ENCODE peak calls at places on chromosomes 5 and 9, in four cellular contexts. E is suprapubic skin, M is K562, T is breast epithelium. R is an unnamed sample.
A peak's percentile ranks its signal among the peaks of the same experiment; 100 is the strongest.

GRCh38 chr5:1983401-1983800 is 100.7 kb upstream of the IRX4 start:
- DNase-seq in E (no peak), M (no peak), T (no peak), R (no peak)

GRCh38 chr9:77440057-77440456 is 208.1 kb downstream of the GNA14 start:
- DNase-seq in E (no peak), M (no peak), T (no peak), R (no peak)

GRCh38 chr9:124349675-124350484 is 65.4 kb downstream of the PSMB7 start:
- DNase-seq in E (peak; percentile 20), M (no peak), T (no peak), R (no peak)

GRCh38 chr5:4570047-4571015 is 569.8 kb upstream of the ADAMTS16 start:
- DNase-seq in E (no peak), M (no peak), T (no peak), R (no peak)

GRCh38 chr5:72408602-72409001 is 88.4 kb downstream of the PTCD2 start:
- DNase-seq in E (no peak), M (no peak), T (no peak), R (no peak)

GRCh38 chr5:93054424-93055165 is 526.4 kb downstream of the NR2F1-AS1 start:
- DNase-seq in E (no peak), M (no peak), T (no peak), R (no peak)

GRCh38 chr9:126486276-126486675 is 127.5 kb upstream of the LMX1B start:
- DNase-seq in E (no peak), M (no peak), T (no peak), R (no peak)

GRCh38 chr5:143402464-143403356 is 776 bp downstream of the NR3C1 start:
- DNase-seq in E (peak; percentile 85), M (peak; percentile 41), T (peak; percentile 62), R (peak; percentile 62)

GRCh38 chr9:106916491-106917235 is 53.7 kb downstream of the ZNF462 start:
- DNase-seq in E (no peak), M (no peak), T (no peak), R (peak; percentile 73)

GRCh38 chr5:56829137-56829536 is 13.8 kb downstream of the MAP3K1 start:
- DNase-seq in E (no peak), M (no peak), T (no peak), R (peak; percentile 48)

GRCh38 chr9:84000186-84000585 is 19.6 kb downstream of the RMI1 start:
- DNase-seq in E (no peak), M (no peak), T (no peak), R (no peak)

GRCh38 chr9:126532019-126532462 is 81.7 kb upstream of the LMX1B start:
- DNase-seq in E (no peak), M (no peak), T (no peak), R (no peak)

GRCh38 chr5:74877624-74878304 is 11.6 kb upstream of the FAM169A start:
- DNase-seq in E (no peak), M (no peak), T (no peak), R (no peak)

GRCh38 chr9:81535542-81536241 is 153.7 kb downstream of the TLE1 start:
- DNase-seq in E (no peak), M (no peak), T (no peak), R (no peak)

GRCh38 chr5:178532666-178533065 is 57.5 kb downstream of the COL23A1 start:
- DNase-seq in E (peak; percentile 18), M (no peak), T (no peak), R (no peak)

GRCh38 chr5:44660251-44660650 is 148.5 kb upstream of the MRPS30 start:
- DNase-seq in E (no peak), M (no peak), T (no peak), R (no peak)

GRCh38 chr5:157312492-157312891 is 46.6 kb downstream of the CYFIP2 start:
- DNase-seq in E (no peak), M (peak; percentile 49), T (no peak), R (peak; percentile 47)

GRCh38 chr9:138096192-138096845 is 218.7 kb downstream of the CACNA1B start:
- DNase-seq in E (no peak), M (no peak), T (no peak), R (no peak)

GRCh38 chr9:16150501-16150900 is 597.7 kb downstream of the CCDC171 start:
- DNase-seq in E (no peak), M (no peak), T (no peak), R (peak; percentile 17)

GRCh38 chr5:121630402-121630801 is 221.3 kb upstream of the FTMT start:
- DNase-seq in E (no peak), M (no peak), T (no peak), R (no peak)

GRCh38 chr5:76498328-76498727 is 95.2 kb downstream of the IQGAP2 start:
- DNase-seq in E (no peak), M (no peak), T (no peak), R (no peak)

GRCh38 chr9:136572003-136572595 is 26.3 kb upstream of the NOTCH1 start:
- DNase-seq in E (no peak), M (no peak), T (no peak), R (no peak)

GRCh38 chr5:74028406-74028805 is 402.4 kb downstream of the ARHGEF28 start:
- DNase-seq in E (no peak), M (no peak), T (no peak), R (no peak)

GRCh38 chr9:121744002-121744686 is 92.7 kb downstream of the DAB2IP start:
- DNase-seq in E (no peak), M (peak; percentile 54), T (peak; percentile 79), R (peak; percentile 75)

GRCh38 chr5:33837301-33837700 is 54.5 kb downstream of the ADAMTS12 start:
- DNase-seq in E (no peak), M (no peak), T (no peak), R (no peak)

GRCh38 chr9:120431268-120431667 is 148.7 kb downstream of the CDK5RAP2 start:
- DNase-seq in E (no peak), M (no peak), T (no peak), R (no peak)

GRCh38 chr5:377326-377981 is 55.9 kb downstream of the AHRR start:
- DNase-seq in E (peak; percentile 50), M (no peak), T (peak; percentile 37), R (peak; percentile 3)

GRCh38 chr5:149652697-149653096 is 71.4 kb downstream of the ARHGEF37 start:
- DNase-seq in E (no peak), M (no peak), T (no peak), R (no peak)

GRCh38 chr9:107870927-107871720 is 381.6 kb upstream of the KLF4 start:
- DNase-seq in E (no peak), M (no peak), T (no peak), R (no peak)

GRCh38 chr5:155258139-155258538 is 244.6 kb downstream of the KIF4B start:
- DNase-seq in E (no peak), M (no peak), T (no peak), R (no peak)

DNA sequence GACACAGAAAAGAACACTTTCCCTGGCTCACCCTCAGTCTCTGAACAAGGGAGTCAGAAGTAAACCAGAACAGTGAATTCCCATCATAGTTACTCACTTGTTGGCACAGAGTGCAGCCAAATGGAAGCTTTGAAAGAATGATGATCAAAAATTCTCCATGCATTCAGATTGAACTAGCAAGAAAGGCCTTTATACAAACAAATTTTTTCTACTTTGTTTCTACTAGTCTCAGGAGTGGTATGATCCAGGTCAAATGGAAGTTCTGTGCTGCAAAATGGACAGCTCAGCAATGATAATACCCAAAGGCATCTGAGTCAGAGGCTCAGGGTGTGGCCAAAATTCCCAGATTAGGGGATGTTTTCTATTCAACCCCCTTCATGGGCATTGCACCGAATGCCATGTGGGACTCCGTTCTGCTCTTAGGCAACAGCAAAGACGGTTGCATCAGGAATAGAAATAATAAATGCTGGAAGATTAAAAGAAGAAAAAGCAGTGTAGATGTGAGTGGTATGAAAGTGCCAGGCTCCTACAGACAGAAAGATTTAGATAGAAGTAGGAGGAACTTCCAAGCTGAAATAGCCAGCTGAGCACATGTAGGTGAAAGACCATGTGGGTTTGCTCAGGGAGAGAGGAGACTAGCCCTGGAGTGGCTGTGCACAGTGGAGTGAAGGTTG is 24.0 kb upstream of the ASPN start:
- DNase-seq in E (peak; percentile 71), M (no peak), T (no peak), R (no peak)
- H3K27ac ChIP-seq in E (peak overlapping the region; percentile 84), M (no peak overlapping the region), T (peak overlapping the region; percentile 5), R (peak overlapping the region; percentile 83)

GRCh38 chr9:34990908-34991832 is 1.6 kb downstream of the DNAJB5 start:
- DNase-seq in E (peak; percentile 60), M (no peak), T (no peak), R (no peak)

GRCh38 chr9:34993502-34994428 is 4.2 kb downstream of the DNAJB5 start:
- DNase-seq in E (peak; percentile 79), M (no peak), T (no peak), R (peak; percentile 52)

GRCh38 chr9:34991833-34992375 is 2.4 kb downstream of the DNAJB5 start:
- DNase-seq in E (no peak), M (peak; percentile 51), T (no peak), R (no peak)

GRCh38 chr9:34994429-34995287 is 5.1 kb downstream of the DNAJB5 start:
- DNase-seq in E (peak; percentile 49), M (peak; percentile 37), T (no peak), R (peak; percentile 43)

DNA sequence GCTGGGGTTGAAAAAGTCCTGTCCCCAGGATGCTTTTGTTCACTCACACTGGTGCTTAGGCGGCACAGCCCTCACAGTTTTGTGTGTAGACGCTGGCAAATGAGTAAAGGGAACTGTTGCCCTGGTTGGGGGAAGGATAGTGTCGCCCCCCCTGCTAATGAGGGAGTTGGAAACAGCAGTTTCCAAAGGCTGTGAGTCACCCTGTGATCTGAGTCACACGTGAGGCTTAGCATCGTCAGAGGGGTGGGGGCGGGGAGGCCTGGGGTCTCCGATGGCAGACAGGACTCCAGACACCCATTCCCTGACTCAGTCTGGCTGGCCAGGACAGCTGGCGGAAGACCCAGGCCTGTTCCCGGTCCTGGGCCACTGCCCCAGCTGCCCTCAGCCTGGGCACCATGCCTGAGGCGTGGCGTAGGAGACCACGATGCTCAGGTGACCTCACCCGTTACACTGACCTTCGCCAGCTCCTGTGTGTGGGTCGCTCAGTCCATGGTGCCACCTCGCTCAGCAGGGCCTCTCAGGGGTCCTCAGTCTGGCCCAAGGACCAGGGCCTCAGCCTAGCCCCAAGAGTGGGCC is 2.9 kb downstream of the DNAJB5 start:
- DNase-seq in E (no peak), M (peak; percentile 41), T (no peak), R (peak; percentile 26)
- TF ChIP-seq POLR2AphosphoS5 in E (no peak), M (no peak), T (no peak), R (peak; percentile 5)

DNA sequence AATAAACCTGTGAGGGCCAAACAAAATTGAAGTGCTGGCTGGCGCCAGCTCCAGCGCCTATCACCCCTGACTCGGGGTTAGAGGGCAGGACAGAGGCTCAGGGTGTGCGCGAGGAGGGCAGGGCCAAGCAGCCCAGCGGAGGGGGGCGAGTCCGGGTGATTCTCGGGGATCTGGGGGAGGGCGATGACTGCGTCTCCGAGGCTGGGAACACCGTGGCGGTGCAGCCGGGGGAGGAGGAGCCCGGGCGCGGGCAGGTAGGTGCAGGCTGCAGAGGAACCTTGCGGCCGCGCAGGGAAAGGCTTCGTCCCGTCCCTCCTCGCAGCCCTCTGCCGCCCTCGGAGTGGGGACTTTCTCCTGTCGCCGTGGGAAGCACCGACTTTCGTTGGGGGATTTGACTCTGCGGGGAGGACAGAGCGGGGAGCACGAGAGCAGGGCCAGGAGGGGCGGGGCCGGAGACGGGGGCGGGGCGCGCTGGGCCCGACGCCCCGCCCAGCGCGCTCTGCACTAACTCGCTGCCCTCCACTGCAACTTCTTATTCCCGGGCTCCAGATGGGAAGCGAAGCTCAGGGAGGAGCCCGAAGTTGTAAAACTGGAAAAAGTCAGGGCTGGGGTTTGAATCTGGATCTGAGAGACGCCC is 5.3 kb downstream of the RGS14 start:
- DNase-seq in E (peak; percentile 76), M (peak; percentile 84), T (peak; percentile 73), R (peak; percentile 81)
- TF ChIP-seq POLR2A in E (no peak), M (peak; percentile 56), T (no peak), R (no peak)

DNA sequence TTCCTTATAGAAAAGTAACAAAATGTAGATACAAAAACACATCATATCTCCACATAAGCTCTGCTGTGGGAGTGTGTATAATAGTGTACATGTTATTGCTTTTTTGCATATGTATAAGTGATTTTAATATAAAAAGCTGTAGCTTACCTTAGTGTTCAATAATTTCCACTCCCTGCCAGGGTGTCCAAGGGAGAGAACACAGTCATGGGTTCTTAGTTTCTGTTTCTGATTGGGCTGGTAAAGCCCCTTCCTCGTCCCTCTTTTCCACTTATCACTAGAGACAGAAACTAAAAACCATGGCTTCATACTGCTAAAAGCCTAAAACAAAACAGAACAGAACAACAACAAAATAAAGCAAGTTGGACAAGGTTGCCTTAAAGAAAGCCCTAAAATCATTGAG is 74.4 kb upstream of the S1PR3 start:
- DNase-seq in E (no peak), M (no peak), T (no peak), R (no peak)
- H3K27ac ChIP-seq in E (no peak overlapping the region), M (no peak overlapping the region), T (no peak overlapping the region), R (no peak overlapping the region)